ENCODE peak calls at places on chromosomes 4 and X, in five cellular contexts. N, O, R, W and M are unnamed samples.

GRCh38 chrX:110241816-110242215 is 76.1 kb downstream of the AMMECR1 start:
- DNase-seq in O (no peak), W (no peak), N (peak; percentile 15), R (no peak), M (peak; percentile 29)

GRCh38 chr4:42953316-42953715 is 60.8 kb downstream of the GRXCR1 start:
- DNase-seq in R (no peak), O (no peak), W (no peak), N (no peak), M (no peak)

GRCh38 chr4:24664956-24665355 is 80.6 kb upstream of the DHX15 start:
- DNase-seq in W (no peak), O (no peak), N (no peak), R (no peak), M (peak; percentile 65)

GRCh38 chrX:136130931-136131843 is 16.1 kb upstream of the FHL1 start:
- DNase-seq in N (peak; percentile 89), O (no peak), W (no peak), R (no peak), M (peak; percentile 70)

GRCh38 chrX:18964026-18964425 is 19.9 kb downstream of the PHKA2 start:
- DNase-seq in R (no peak), N (no peak), O (no peak), W (no peak), M (no peak)

GRCh38 chr4:120921456-120922389 is 803 bp downstream of the PRDM5 start:
- DNase-seq in N (peak; percentile 79), R (peak; percentile 89), O (peak; percentile 79), W (peak; percentile 43), M (peak; percentile 37)

GRCh38 chr4:21765810-21766407 is 182.7 kb downstream of the KCNIP4 start:
- DNase-seq in W (peak; percentile 49), N (peak; percentile 87), R (no peak), O (no peak), M (peak; percentile 18)

GRCh38 chr4:143346208-143346607 is 9.5 kb downstream of the GAB1 start:
- DNase-seq in O (no peak), W (peak; percentile 46), R (no peak), N (peak; percentile 91), M (no peak)

GRCh38 chrX:136221851-136222513 is 29.2 kb downstream of the MAP7D3 start:
- DNase-seq in N (peak; percentile 16), R (no peak), W (no peak), O (no peak), M (no peak)

GRCh38 chrX:4655743-4656142 is 942.3 kb upstream of the PRKX start:
- DNase-seq in R (no peak), N (peak; percentile 13), W (peak; percentile 51), O (no peak), M (no peak)

GRCh38 chr4:144663852-144664488 is 18.0 kb downstream of the HHIP start:
- DNase-seq in W (no peak), N (no peak), R (no peak), O (no peak), M (no peak)

GRCh38 chrX:19709812-19710518 is 177.4 kb downstream of the SH3KBP1 start:
- DNase-seq in R (no peak), W (no peak), N (peak; percentile 91), O (no peak), M (peak; percentile 81)

GRCh38 chrX:129361566-129361965 is 161.7 kb downstream of the SMARCA1 start:
- DNase-seq in O (no peak), R (no peak), N (no peak), W (no peak), M (no peak)

GRCh38 chrX:97806238-97806637 is 922.5 kb downstream of the RPA4 start:
- DNase-seq in W (no peak), R (no peak), O (no peak), N (peak; percentile 22), M (no peak)

GRCh38 chr4:158193171-158193749 is 17.0 kb upstream of the TMEM144 start:
- DNase-seq in W (no peak), O (no peak), R (no peak), N (peak; percentile 53), M (no peak)

GRCh38 chr4:122603156-122603574 is 17.7 kb downstream of the IL21 start:
- DNase-seq in W (no peak), N (no peak), R (no peak), O (no peak), M (no peak)

GRCh38 chrX:109373468-109373867 is 108.4 kb downstream of the GUCY2F start:
- DNase-seq in N (no peak), O (no peak), R (no peak), W (no peak), M (no peak)

GRCh38 chr4:55947912-55948725 is 626 bp upstream of the CEP135 start:
- DNase-seq in N (peak; percentile 90), O (no peak), R (no peak), W (peak; percentile 35), M (peak; percentile 75)

GRCh38 chr4:141763373-141763772 is 127.0 kb downstream of the IL15 start:
- DNase-seq in N (no peak), R (no peak), W (no peak), O (no peak), M (no peak)

GRCh38 chrX:150873616-150874015 is 24.9 kb downstream of the CD99L2 start:
- DNase-seq in N (peak; percentile 63), W (peak; percentile 5), R (no peak), O (peak; percentile 44), M (no peak)

GRCh38 chrX:106612403-106612789 is 618 bp downstream of the RADX start:
- DNase-seq in W (peak; percentile 1), N (peak; percentile 33), O (no peak), R (no peak), M (no peak)

GRCh38 chrX:3712080-3712869 is 1.2 kb downstream of the PRKX start:
- DNase-seq in O (no peak), R (no peak), N (peak; percentile 19), W (peak; percentile 5), M (no peak)

GRCh38 chr4:56311299-56311975 is 75.9 kb downstream of the AASDH start:
- DNase-seq in R (no peak), N (no peak), W (no peak), O (no peak), M (no peak)

GRCh38 chr4:15197005-15197404 is 194.7 kb downstream of the CPEB2 start:
- DNase-seq in O (no peak), R (no peak), N (peak; percentile 10), W (no peak), M (peak; percentile 13)

GRCh38 chrX:12065251-12065650 is 73.0 kb upstream of the FRMPD4 start:
- DNase-seq in N (peak; percentile 48), W (peak; percentile 16), R (no peak), O (no peak), M (no peak)

GRCh38 chrX:106039920-106040319 is 1.4 kb upstream of the SERPINA7 start:
- DNase-seq in W (peak; percentile 1), N (peak; percentile 33), R (no peak), O (no peak), M (no peak)

GRCh38 chr4:137421796-137422195 is 110.5 kb downstream of the PCDH18 start:
- DNase-seq in R (no peak), O (no peak), N (no peak), W (no peak), M (no peak)

GRCh38 chr4:145808021-145808650 is 128.2 kb downstream of the C4orf51 start:
- DNase-seq in O (no peak), W (peak; percentile 49), N (peak; percentile 98), R (no peak), M (peak; percentile 82)

GRCh38 chr4:1305261-1305711 is 15.6 kb downstream of the MAEA start:
- DNase-seq in W (no peak), O (no peak), N (peak; percentile 64), R (peak; percentile 30), M (no peak)